ENCODE peak calls at places on chromosome 19, in six cellular contexts. E, Y, G, A, B and U are unnamed samples.

GRCh38 chr19:5048091-5048726 is 79.3 kb downstream of the KDM4B start:
- DNase-seq in E (peak; percentile 75), Y (no peak), G (peak; percentile 92), A (peak; percentile 64), B (peak; percentile 53), U (no peak)

GRCh38 chr19:42568006-42568405 is 26.7 kb downstream of the CEACAM8 start:
- DNase-seq in E (no peak), Y (no peak), G (no peak), A (no peak), B (no peak), U (no peak)

GRCh38 chr19:20423381-20424207 is 142.0 kb downstream of the ZNF737 start:
- DNase-seq in E (peak; percentile 66), Y (peak; percentile 2), G (peak; percentile 2), A (no peak), B (peak; percentile 0), U (no peak)

GRCh38 chr19:50447750-50448149 is 15.1 kb downstream of the MYBPC2 start:
- DNase-seq in E (no peak), Y (no peak), G (no peak), A (no peak), B (no peak), U (no peak)

GRCh38 chr19:48501961-48502719 is 9.5 kb downstream of the LMTK3 start:
- DNase-seq in E (peak; percentile 20), Y (peak; percentile 100), G (peak; percentile 92), A (no peak), B (no peak), U (peak; percentile 41)

GRCh38 chr19:4559569-4559968 is at the start of gene SEMA6B:
- DNase-seq in E (no peak), Y (no peak), G (no peak), A (no peak), B (no peak), U (no peak)

GRCh38 chr19:18062043-18062442 is 24.7 kb downstream of the IL12RB1 start:
- DNase-seq in E (no peak), Y (peak; percentile 62), G (no peak), A (no peak), B (no peak), U (no peak)

GRCh38 chr19:3608750-3609322 is 2.2 kb upstream of the TBXA2R start:
- DNase-seq in E (no peak), Y (no peak), G (no peak), A (no peak), B (no peak), U (no peak)